ENCODE peak calls at places on chromosomes 12 and 14, in seven cellular contexts. X, Z, I, O, G, M and U are unnamed samples.

GRCh38 chr14:71108398-71109114 is 201.3 kb downstream of the PCNX1 start:
- DNase-seq in X (no peak), Z (no peak), I (no peak), O (no peak), G (no peak), M (no peak), U (no peak)

GRCh38 chr12:122646568-122647220 is 56.5 kb downstream of the HCAR2 start:
- DNase-seq in X (peak), Z (no peak), I (no peak), O (no peak), G (peak), M (no peak), U (no peak)

GRCh38 chr12:95611676-95612309 is 60.5 kb upstream of the USP44 start:
- DNase-seq in X (peak), Z (peak), I (no peak), O (no peak), G (no peak), M (peak), U (peak)

GRCh38 chr12:103498990-103499389 is 3.2 kb upstream of the C12orf42 start:
- DNase-seq in X (no peak), Z (no peak), I (no peak), O (no peak), G (no peak), M (no peak), U (no peak)

GRCh38 chr12:122215789-122216188 is 10.1 kb downstream of the DIABLO start:
- DNase-seq in X (peak), Z (no peak), I (no peak), O (no peak), G (no peak), M (no peak), U (no peak)

GRCh38 chr12:106096376-106096775 is 42.4 kb downstream of the NUAK1 start:
- DNase-seq in X (no peak), Z (no peak), I (no peak), O (no peak), G (no peak), M (no peak), U (peak)

GRCh38 chr14:54447231-54447692 is 6.1 kb upstream of the CNIH1 start:
- DNase-seq in X (peak), Z (no peak), I (no peak), O (no peak), G (no peak), M (peak), U (no peak)

GRCh38 chr12:106080111-106080732 is 58.5 kb downstream of the NUAK1 start:
- DNase-seq in X (peak), Z (no peak), I (no peak), O (no peak), G (no peak), M (no peak), U (peak)

GRCh38 chr14:42513837-42514236 is 907.2 kb downstream of the LRFN5 start:
- DNase-seq in X (no peak), Z (no peak), I (no peak), O (no peak), G (no peak), M (no peak), U (no peak)

GRCh38 chr12:71694099-71694820 is 8.4 kb downstream of the TMEM19 start:
- DNase-seq in X (no peak), Z (no peak), I (no peak), O (no peak), G (peak), M (no peak), U (no peak)

GRCh38 chr14:24093901-24094838 is at the start of gene PCK2:
- DNase-seq in X (peak), Z (peak), I (peak), O (peak), G (no peak), M (peak), U (peak)

GRCh38 chr14:24092960-24093900 is 881 bp upstream of the PCK2 start:
- DNase-seq in X (no peak), Z (no peak), I (no peak), O (no peak), G (no peak), M (no peak), U (no peak)

GRCh38 chr14:24096545-24097181 is 2.6 kb downstream of the PCK2 start:
- DNase-seq in X (no peak), Z (no peak), I (no peak), O (no peak), G (no peak), M (no peak), U (no peak)

GRCh38 chr14:24094839-24095195 is 706 bp downstream of the PCK2 start:
- DNase-seq in X (no peak), Z (no peak), I (no peak), O (no peak), G (no peak), M (no peak), U (no peak)

DNA sequence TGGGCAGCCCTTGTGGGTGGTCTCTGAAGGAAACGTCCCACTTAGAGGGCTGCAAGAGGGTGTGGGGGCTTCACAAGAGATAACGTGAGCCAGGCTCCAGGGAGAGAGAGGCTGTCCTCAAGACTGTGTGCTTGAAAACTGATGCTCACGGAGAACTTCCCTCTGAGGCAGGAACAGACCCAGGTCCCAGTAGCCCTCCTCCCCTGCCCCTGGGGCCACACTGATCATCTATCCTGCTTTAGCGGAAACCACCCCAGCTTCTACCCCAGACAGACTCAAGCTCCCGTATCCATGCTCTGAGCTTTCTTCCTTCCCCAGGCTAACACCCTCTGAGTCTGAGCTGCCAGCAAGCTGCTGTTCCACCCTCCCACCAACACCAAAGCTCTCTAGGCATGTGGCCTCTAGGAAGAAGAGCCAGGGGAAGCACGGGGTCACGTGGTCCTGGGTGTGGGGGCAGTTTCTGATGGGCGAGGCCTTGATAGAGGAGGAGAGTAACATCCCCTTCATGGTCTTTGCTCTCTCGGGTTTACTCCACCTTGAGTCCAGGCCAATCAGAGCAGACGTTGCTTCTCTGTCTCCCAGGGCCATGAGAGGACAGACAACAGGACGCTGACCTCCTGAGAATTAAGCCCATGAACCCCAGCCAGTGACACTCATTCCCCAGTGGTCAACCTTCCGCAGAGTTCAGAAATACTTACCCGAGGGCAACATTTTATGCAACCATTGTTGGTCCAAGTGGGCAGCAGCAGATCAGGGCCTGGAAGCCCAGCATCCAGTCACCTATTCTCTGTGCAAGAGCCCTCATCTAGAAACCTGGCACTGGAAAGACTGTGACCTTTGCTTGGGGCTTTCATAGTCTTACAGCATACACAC is 1.3 kb downstream of the PCK2 start:
- DNase-seq in X (peak), Z (no peak), I (peak), O (no peak), G (peak), M (peak), U (peak)
- TF ChIP-seq POLR2A in X (no peak), Z (no peak), I (peak), O (peak), G (peak), M (peak), U (no peak)

DNA sequence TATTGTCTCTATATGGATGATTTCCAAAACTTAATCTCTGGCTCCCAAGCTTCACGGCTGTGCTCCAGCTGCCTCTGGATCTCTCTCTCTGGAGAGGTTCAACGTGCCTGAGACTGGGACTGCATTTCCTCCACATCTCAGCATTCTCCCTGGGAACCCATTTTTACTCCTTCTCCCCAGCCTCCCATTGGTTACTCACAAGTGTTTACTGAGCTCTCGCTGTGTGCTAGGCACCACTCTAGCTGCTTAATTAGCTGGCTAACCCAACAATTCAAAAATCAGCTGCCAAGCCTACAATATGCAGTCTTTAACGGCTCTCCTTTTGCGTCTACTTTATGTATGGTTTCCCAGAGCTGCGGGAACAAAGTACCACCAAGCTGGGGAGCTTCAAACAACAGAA is 34.7 kb downstream of the FBXL14 start:
- DNase-seq in X (no peak), Z (no peak), I (no peak), O (no peak), G (no peak), M (no peak), U (no peak)
- H3K9ac ChIP-seq in X (no peak), Z (no peak), I (no peak), O (no peak), G (no peak), M (no peak), U (no peak)

GRCh38 chr14:76954791-76955190 is 73.7 kb downstream of the IRF2BPL start:
- DNase-seq in X (no peak), Z (no peak), I (no peak), O (no peak), G (no peak), M (no peak), U (peak)

GRCh38 chr14:76955575-76956252 is 72.8 kb downstream of the IRF2BPL start:
- DNase-seq in X (peak), Z (no peak), I (no peak), O (no peak), G (peak), M (peak), U (no peak)

GRCh38 chr14:76958020-76958965 is 70.2 kb downstream of the IRF2BPL start:
- DNase-seq in X (no peak), Z (no peak), I (no peak), O (no peak), G (no peak), M (no peak), U (peak)

GRCh38 chr14:76957224-76957881 is 71.2 kb downstream of the IRF2BPL start:
- DNase-seq in X (no peak), Z (no peak), I (no peak), O (no peak), G (no peak), M (no peak), U (peak)

DNA sequence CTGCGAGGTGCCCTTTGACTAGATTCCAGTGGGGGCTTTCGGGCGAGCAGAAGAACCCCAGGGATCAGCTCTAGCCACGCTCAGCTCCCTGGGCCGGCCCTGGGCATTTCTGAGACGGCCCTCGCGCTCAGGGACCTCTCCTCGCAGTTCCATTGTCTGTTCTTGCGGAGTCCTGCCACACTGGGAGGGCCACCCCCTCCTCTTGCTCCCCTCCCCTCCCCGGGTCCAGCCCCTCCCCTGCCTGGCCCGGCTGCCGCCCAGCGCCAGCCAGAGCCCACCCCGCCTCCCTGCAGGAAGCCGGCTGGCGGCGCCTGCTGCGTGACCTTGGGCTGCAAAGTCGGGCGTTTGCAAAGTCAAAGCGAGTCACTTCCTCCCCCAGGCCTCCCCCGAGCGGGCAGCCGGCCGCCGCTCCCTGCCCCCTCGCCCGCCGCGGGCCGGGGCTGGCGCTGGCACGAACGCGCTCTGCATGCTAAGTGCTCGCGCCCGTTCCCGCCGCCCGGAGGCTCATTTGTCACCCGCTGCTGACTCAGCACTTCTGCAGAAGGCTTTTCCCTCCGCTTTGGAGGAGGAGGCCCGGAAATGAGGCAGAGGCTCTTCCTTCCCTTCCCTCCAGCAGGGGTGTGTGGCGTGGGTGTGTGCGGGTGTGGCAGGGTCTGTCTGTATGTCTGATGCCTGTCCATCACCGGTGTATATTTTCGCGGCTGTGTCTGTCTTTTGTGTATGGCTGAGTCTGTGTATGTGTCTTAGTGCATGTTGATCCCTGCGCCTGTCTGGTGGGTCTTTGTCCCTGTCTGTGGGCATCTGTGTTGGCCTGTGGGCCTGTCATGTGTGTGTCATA is 72.0 kb downstream of the IRF2BPL start:
- DNase-seq in X (peak), Z (peak), I (peak), O (peak), G (no peak), M (peak), U (peak)
- TF ChIP-seq POLR2A in X (no peak), Z (no peak), I (peak), O (peak), G (peak), M (peak), U (peak)

GRCh38 chr12:113514602-113515001 is 42.9 kb upstream of the LHX5 start:
- DNase-seq in X (no peak), Z (no peak), I (no peak), O (no peak), G (no peak), M (no peak), U (no peak)
- H3K9ac ChIP-seq in X (no peak), Z (no peak), I (no peak), O (no peak), G (no peak), M (no peak), U (no peak)

GRCh38 chr14:104977681-104978647 is at the start of gene AHNAK2:
- DNase-seq in X (peak), Z (peak), I (peak), O (peak), G (no peak), M (peak), U (peak)
- TF ChIP-seq POLR2A in X (no peak), Z (peak), I (no peak), O (no peak), G (no peak), M (no peak), U (peak)

GRCh38 chr12:51921017-51921725 is 13.9 kb downstream of the ACVRL1 start:
- DNase-seq in X (no peak), Z (no peak), I (no peak), O (no peak), G (no peak), M (no peak), U (no peak)
- H3K9ac ChIP-seq in X (no peak), Z (no peak), I (no peak), O (no peak), G (no peak), M (no peak), U (no peak)

DNA sequence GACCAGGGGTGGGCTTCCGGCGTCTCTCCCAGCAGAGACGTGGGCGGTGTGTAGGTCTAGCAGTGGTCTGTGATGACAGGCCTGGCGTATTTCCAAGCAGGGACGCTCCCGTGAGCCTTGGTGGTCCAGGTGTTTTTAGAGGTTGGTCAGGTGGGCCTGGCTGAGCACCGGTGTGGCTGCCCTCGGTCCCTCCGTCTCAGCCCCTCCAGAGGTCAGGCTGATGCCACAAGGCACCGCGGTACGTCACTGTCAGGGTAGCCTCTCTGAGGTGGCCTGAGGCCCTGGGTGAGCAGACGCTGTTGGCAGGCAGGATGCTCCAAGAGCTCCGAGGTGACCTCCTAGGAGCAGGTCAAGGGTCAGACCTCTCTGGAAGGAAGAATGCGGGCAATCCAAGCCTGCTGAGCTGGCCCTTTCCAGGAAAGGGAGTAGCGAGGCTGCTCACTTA is 13.6 kb downstream of the MTA1 start:
- DNase-seq in X (no peak), Z (no peak), I (no peak), O (no peak), G (no peak), M (no peak), U (no peak)
- TF ChIP-seq POLR2A in X (no peak), Z (no peak), I (no peak), O (no peak), G (peak), M (no peak), U (no peak)

GRCh38 chr12:27653661-27654060 is 42.6 kb upstream of the REP15 start:
- DNase-seq in X (no peak), Z (no peak), I (no peak), O (no peak), G (no peak), M (no peak), U (no peak)
- H3K9ac ChIP-seq in X (no peak), Z (no peak), I (no peak), O (no peak), G (no peak), M (no peak), U (no peak)

GRCh38 chr14:32074887-32075572 is 2.1 kb upstream of the ARHGAP5 start:
- DNase-seq in X (peak), Z (no peak), I (no peak), O (no peak), G (no peak), M (peak), U (no peak)

GRCh38 chr14:32077081-32078029 is at the start of gene ARHGAP5:
- DNase-seq in X (peak), Z (no peak), I (no peak), O (no peak), G (no peak), M (peak), U (peak)

GRCh38 chr14:32075636-32076277 is 1.3 kb upstream of the ARHGAP5 start:
- DNase-seq in X (peak), Z (no peak), I (no peak), O (no peak), G (no peak), M (peak), U (no peak)

GRCh38 chr14:32078030-32078793 is 1.1 kb downstream of the ARHGAP5 start:
- DNase-seq in X (peak), Z (no peak), I (peak), O (no peak), G (no peak), M (peak), U (peak)

DNA sequence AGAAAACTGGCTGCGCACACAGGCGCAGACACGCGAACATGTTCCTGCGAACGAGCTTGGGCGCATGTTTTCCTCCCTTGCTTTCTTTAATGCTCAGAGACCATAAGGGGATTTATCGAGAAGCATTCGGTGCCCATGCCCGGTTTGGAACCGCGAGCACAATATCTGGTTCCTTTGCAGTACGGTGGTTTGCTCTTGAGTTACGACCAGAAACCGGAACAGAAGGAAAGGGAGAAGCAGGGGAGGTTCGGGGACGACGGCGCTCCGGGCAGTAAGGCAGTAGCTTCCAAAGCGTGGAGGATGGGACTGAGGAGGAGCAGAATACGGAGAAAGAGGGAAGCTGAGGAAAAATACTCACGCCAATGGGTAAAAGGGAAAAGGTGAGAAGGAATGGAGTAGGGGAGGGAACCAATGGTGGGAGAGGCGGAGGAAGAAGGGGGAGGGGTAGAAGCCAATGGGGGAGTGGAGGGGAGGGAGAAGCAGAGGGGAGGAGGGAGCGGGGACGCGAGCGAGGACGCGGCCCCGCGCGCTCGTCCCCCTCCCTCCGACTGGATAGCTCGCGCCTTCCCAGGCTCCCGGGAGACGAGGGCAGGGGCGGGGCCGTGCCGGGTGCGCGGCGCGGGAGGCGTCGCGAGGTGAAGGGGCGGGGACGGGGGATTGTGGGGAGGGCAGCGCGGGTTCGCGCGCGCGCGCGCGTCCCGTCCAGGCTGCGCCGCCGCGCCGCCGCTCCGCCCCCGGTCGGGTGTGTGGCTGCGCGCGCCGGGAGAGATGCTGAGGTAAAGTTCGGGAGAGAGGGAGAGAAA is 625 bp upstream of the ARHGAP5 start:
- DNase-seq in X (peak), Z (peak), I (peak), O (peak), G (peak), M (peak), U (peak)
- TF ChIP-seq POLR2A in X (peak), Z (peak), I (peak), O (peak), G (no peak), M (no peak), U (peak)

DNA sequence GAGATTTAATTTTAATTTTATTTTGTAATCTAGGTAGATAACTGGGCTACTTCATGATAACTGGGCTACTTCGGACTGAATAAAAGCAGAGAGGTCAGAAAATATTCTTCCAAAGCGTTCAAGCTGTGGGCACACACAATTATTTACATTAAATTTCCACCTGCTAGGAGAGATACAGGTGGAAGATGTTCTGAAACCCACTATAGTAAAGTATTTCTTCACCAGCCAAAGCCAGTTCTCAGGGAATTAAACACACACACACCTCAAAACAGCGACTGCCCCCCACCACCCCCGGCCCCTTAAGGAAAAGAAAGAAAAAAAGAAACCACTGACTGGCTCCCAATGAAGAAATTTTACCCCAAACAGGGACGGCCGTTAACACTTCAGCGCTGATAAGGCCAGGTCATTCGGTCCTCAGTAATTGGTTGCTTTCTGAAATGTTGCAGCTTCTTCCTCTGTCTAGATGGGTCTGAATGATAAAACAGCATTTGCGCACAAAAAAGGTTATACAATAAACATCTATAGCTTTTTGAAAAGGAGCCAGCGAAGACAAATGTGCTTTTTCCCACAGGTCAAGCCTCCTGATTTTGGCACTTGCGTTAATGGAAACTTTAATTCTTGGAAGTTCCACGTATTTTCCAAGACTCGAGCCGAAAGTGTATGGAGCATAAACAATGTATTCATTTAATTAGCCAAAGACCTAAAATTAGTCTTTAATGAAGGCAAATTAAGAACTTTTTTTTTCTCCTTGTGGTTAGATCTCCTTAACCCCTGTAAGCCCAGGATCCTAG is 819 bp upstream of the KCNJ8 start:
- DNase-seq in X (no peak), Z (no peak), I (no peak), O (no peak), G (no peak), M (no peak), U (no peak)
- H3K9ac ChIP-seq in X (no peak), Z (no peak), I (peak), O (no peak), G (no peak), M (no peak), U (no peak)